ENCODE peak calls at places on chromosomes 7 and 10, in ten cellular contexts. B is A549, U is testis, N is suprapubic skin, E is endothelial cell of umbilical vein, T is erythroblast, M is uterus, F is heart left ventricle, P is K562, C is right lobe of liver. R is an unnamed sample.
A peak's percentile ranks its signal among the peaks of the same experiment; 100 is the strongest.

GRCh38 chr10:95408148-95408930 is 117.5 kb upstream of the PDLIM1 start:
- DNase-seq in T (no peak), B (no peak), N (no peak), M (peak; percentile 73), P (no peak), E (no peak), U (no peak), F (no peak), C (no peak), R (no peak)

GRCh38 chr10:27100800-27101347 is 580 bp upstream of the ANKRD26 start:
- DNase-seq in E (no peak), F (no peak), U (no peak), N (no peak), P (no peak), M (peak; percentile 16), T (no peak), B (no peak), C (no peak), R (no peak)

GRCh38 chr7:127650842-127651555 is 995 bp upstream of the SND1 start:
- DNase-seq in C (no peak), T (no peak), N (no peak), P (no peak), E (no peak), B (no peak), M (no peak), U (no peak), F (no peak), R (no peak)

GRCh38 chr10:3096149-3096548 is 28.8 kb downstream of the PFKP start:
- DNase-seq in T (no peak), E (no peak), F (no peak), B (no peak), U (no peak), N (no peak), M (no peak), P (no peak), C (no peak), R (no peak)

GRCh38 chr7:117217636-117218035 is 105.2 kb downstream of the WNT2 start:
- DNase-seq in M (no peak), T (no peak), P (no peak), E (no peak), C (no peak), B (no peak), N (no peak), U (no peak), F (no peak), R (no peak)

GRCh38 chr10:60312818-60313588 is 76.7 kb downstream of the ANK3 start:
- DNase-seq in P (peak; percentile 78), U (no peak), C (no peak), M (no peak), N (no peak), B (no peak), T (no peak), F (no peak), E (peak; percentile 75), R (no peak)

GRCh38 chr7:24979470-24979862 is 512 bp downstream of the OSBPL3 start:
- DNase-seq in F (peak; percentile 59), E (peak; percentile 71), P (peak; percentile 67), T (peak; percentile 88), U (peak; percentile 59), M (peak; percentile 26), B (peak; percentile 66), C (peak; percentile 82), N (peak; percentile 82), R (peak; percentile 63)

GRCh38 chr7:75688200-75689136 is 50.3 kb downstream of the HIP1 start:
- DNase-seq in M (no peak), U (no peak), B (no peak), E (no peak), C (no peak), P (no peak), T (no peak), N (peak; percentile 78), F (peak; percentile 38), R (no peak)

GRCh38 chr10:70458329-70459060 is 17.0 kb upstream of the NODAL start:
- DNase-seq in F (peak; percentile 91), T (no peak), M (peak; percentile 71), P (peak; percentile 72), C (peak; percentile 73), E (peak; percentile 79), N (no peak), B (no peak), U (peak; percentile 61), R (peak; percentile 95)

GRCh38 chr10:121941532-121941931 is 13.7 kb upstream of the ATE1 start:
- DNase-seq in E (no peak), P (no peak), M (no peak), F (no peak), B (no peak), C (no peak), T (no peak), U (no peak), N (no peak), R (no peak)

GRCh38 chr10:121936295-121936694 is 8.5 kb upstream of the ATE1 start:
- DNase-seq in F (no peak), U (no peak), C (no peak), P (no peak), N (no peak), M (no peak), B (peak; percentile 72), E (no peak), T (no peak), R (no peak)

GRCh38 chr10:121930729-121931085 is 2.9 kb upstream of the ATE1 start:
- DNase-seq in C (no peak), F (no peak), E (no peak), U (no peak), T (no peak), M (no peak), P (no peak), N (no peak), B (no peak), R (no peak)

DNA sequence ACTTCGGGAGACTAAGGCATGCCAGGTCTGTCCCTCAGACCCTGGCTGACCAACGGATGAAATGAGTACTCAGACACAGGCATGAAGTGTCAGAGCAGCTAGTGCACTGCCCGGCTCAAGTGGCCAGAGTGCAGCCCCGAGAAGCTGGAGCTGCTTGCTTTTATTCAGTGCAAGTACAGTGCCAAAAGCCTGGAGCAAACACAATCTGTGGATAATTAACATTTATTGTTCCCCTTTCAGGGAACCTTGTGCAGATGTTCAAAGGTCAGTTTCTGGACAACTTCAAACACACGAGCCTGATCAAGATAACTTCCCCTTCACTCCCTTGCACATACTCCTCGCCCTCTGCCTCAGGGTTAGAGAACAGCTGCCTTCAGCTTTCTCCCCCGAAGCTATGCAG is 7.9 kb upstream of the ATE1 start:
- DNase-seq in T (no peak), E (no peak), U (no peak), P (no peak), N (no peak), C (peak; percentile 44), M (no peak), B (peak; percentile 91), F (no peak), R (no peak)
- TF ChIP-seq POLR2A in T (no peak), E (no peak), U (no peak), P (no peak), N (no peak), C (no peak), M (no peak), B (peak; percentile 41), F (no peak), R (no peak)

GRCh38 chr10:71748671-71749191 is 24.6 kb downstream of the VSIR start:
- DNase-seq in T (peak; percentile 57), M (peak; percentile 55), E (peak; percentile 50), C (peak; percentile 70), P (peak; percentile 33), B (no peak), U (peak; percentile 76), N (no peak), F (peak; percentile 81), R (no peak)
- TF ChIP-seq POLR2A in T (peak; percentile 25), M (no peak), E (no peak), C (peak; percentile 28), P (no peak), B (no peak), U (no peak), N (no peak), F (no peak), R (no peak)

GRCh38 chr10:14959221-14960057 is at the start of gene MEIG1:
- DNase-seq in E (peak; percentile 94), M (peak; percentile 95), B (peak; percentile 96), P (peak; percentile 97), U (peak; percentile 95), N (peak; percentile 96), C (peak; percentile 94), T (peak; percentile 92), F (peak; percentile 95), R (peak; percentile 89)
- TF ChIP-seq POLR2A in E (peak; percentile 44), M (peak; percentile 4), B (peak; percentile 75), P (peak; percentile 61), U (no peak), N (no peak), C (peak; percentile 71), T (no peak), F (no peak), R (peak; percentile 62)

GRCh38 chr7:93920496-93921189 is 892 bp upstream of the GNG11 start:
- DNase-seq in N (no peak), U (no peak), B (peak; percentile 34), F (no peak), C (no peak), E (peak; percentile 57), T (no peak), M (no peak), P (no peak), R (no peak)

GRCh38 chr7:93921190-93921585 is 347 bp upstream of the GNG11 start:
- DNase-seq in F (no peak), E (no peak), N (no peak), M (no peak), B (peak; percentile 25), T (no peak), C (no peak), U (no peak), P (no peak), R (no peak)

GRCh38 chr7:93923291-93923690 is 1.8 kb downstream of the GNG11 start:
- DNase-seq in M (no peak), F (no peak), N (no peak), U (no peak), C (no peak), B (peak; percentile 29), P (no peak), T (no peak), E (peak; percentile 55), R (no peak)

GRCh38 chr7:93923946-93924345 is 2.4 kb downstream of the GNG11 start:
- DNase-seq in M (no peak), C (no peak), N (no peak), P (no peak), E (peak; percentile 51), T (no peak), U (no peak), F (no peak), B (no peak), R (no peak)

DNA sequence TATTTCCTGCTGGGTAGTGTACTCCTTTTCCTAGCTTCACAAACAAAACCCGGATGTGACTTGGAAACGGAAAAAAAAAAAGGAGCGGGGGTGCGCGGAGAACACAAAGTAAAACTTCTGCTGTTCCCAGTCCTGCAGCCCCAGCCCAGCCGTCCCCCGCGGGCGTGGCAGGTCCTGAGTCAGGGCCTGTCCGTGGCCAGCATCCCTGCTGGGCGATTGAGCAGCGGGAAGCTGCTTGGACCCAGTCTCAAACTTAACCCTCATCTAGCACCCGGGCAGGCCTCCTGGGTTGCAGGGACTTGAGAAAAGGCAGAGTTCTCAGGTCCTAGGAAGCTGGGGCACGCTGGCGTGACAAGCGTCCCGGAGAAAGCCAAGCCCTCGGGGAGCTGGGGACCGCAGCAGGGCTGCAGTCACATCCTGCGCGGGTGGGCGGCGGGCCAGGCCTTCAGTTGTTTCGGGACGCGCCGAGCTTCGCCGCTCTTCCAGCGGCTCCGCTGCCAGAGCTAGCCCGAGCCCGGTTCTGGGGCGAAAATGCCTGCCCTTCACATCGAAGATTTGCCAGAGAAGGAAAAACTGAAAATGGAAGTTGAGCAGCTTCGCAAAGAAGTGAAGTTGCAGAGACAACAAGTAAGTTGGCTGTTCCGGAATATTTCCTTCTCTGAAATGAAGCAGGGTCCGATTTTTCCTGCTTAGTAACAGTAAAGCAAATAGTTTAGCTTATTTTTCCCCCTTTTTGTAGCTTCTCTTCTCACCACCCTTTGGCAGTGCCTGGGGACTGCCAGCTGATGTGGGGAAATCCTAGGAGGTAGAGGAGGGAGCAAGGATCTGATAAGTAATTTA is at the start of gene GNG11:
- DNase-seq in F (peak; percentile 88), B (peak; percentile 79), N (peak; percentile 90), P (no peak), M (peak; percentile 79), E (peak; percentile 90), T (peak; percentile 22), C (peak; percentile 70), U (peak; percentile 81), R (peak; percentile 52)
- TF ChIP-seq POLR2A in F (no peak), B (peak; percentile 47), N (no peak), P (no peak), M (peak; percentile 32), E (peak; percentile 86), T (no peak), C (peak; percentile 34), U (no peak), R (peak; percentile 24)

R was measured in H54.